ENCODE peak calls at places on chromosomes 4 and X, in four cellular contexts. V is SK-N-SH, D is K562, Z is HepG2. Y is an unnamed sample.
A peak's percentile ranks its signal among the peaks of the same experiment; 100 is the strongest.

GRCh38 chrX:8030361-8030760 is 103.1 kb upstream of the PNPLA4 start:
- DNase-seq in V (no peak), D (no peak), Z (no peak), Y (no peak)

GRCh38 chrX:32851556-32851955 is 359.8 kb downstream of the DMD start:
- DNase-seq in V (no peak), D (no peak), Z (no peak), Y (no peak)

GRCh38 chrX:46927718-46928117 is 15.5 kb downstream of the JADE3 start:
- DNase-seq in V (no peak), D (no peak), Z (no peak), Y (no peak)

GRCh38 chr4:176810481-176811249 is 17.9 kb upstream of the VEGFC start:
- DNase-seq in V (no peak), D (no peak), Z (no peak), Y (no peak)

GRCh38 chrX:86806786-86807185 is 658.5 kb downstream of the DACH2 start:
- DNase-seq in V (peak; percentile 12), D (no peak), Z (peak; percentile 6), Y (no peak)

GRCh38 chr4:76950846-76951321 is 1.3 kb downstream of the SEPTIN11 start:
- DNase-seq in V (peak; percentile 35), D (peak; percentile 41), Z (no peak), Y (no peak)

GRCh38 chr4:1168291-1169031 is 3.9 kb downstream of the SPON2 start:
- DNase-seq in V (no peak), D (no peak), Z (no peak), Y (no peak)

GRCh38 chrX:9352683-9353430 is 112.0 kb upstream of the TBL1X start:
- DNase-seq in V (no peak), D (peak; percentile 70), Z (peak; percentile 4), Y (no peak)

GRCh38 chrX:15673970-15674369 is 9.4 kb upstream of the CLTRN start:
- DNase-seq in V (no peak), D (no peak), Z (no peak), Y (no peak)

GRCh38 chr4:92021788-92022187 is 282.0 kb upstream of the GRID2 start:
- DNase-seq in V (no peak), D (no peak), Z (no peak), Y (no peak)

GRCh38 chr4:151488968-151489367 is 80.0 kb downstream of the FHIP1A start:
- DNase-seq in V (no peak), D (no peak), Z (no peak), Y (no peak)

GRCh38 chr4:19455850-19456602 is 795.7 kb upstream of the SLIT2 start:
- DNase-seq in V (no peak), D (no peak), Z (no peak), Y (peak; percentile 24)

GRCh38 chrX:39645059-39645895 is 452.5 kb downstream of the BCOR start:
- DNase-seq in V (no peak), D (peak; percentile 20), Z (no peak), Y (no peak)

GRCh38 chr4:3486556-3487270 is 23.6 kb downstream of the DOK7 start:
- DNase-seq in V (peak; percentile 64), D (no peak), Z (no peak), Y (no peak)

GRCh38 chr4:102174800-102175199 is 170.5 kb downstream of the SLC39A8 start:
- DNase-seq in V (no peak), D (no peak), Z (no peak), Y (no peak)

GRCh38 chrX:110173192-110174175 is 144.4 kb downstream of the AMMECR1 start:
- DNase-seq in V (no peak), D (no peak), Z (no peak), Y (no peak)

GRCh38 chr4:169621754-169622481 is 1.5 kb downstream of the CLCN3 start:
- DNase-seq in V (peak; percentile 22), D (peak; percentile 21), Z (peak; percentile 57), Y (no peak)

GRCh38 chrX:57607295-57608187 is 15.7 kb downstream of the ZXDB start:
- DNase-seq in V (no peak), D (no peak), Z (no peak), Y (no peak)

GRCh38 chr4:71772592-71772991 is 11.3 kb downstream of the GC start:
- DNase-seq in V (no peak), D (peak; percentile 6), Z (no peak), Y (no peak)

GRCh38 chr4:127698789-127699200 is 31.4 kb upstream of the SLC25A31 start:
- DNase-seq in V (no peak), D (no peak), Z (no peak), Y (peak; percentile 81)

GRCh38 chr4:117137143-117137542 is 51.8 kb upstream of the TRAM1L1 start:
- DNase-seq in V (no peak), D (no peak), Z (no peak), Y (peak; percentile 50)

GRCh38 chr4:109645874-109646591 is 57.2 kb downstream of the CASP6 start:
- DNase-seq in V (no peak), D (no peak), Z (no peak), Y (no peak)

GRCh38 chrX:150683536-150684146 is 9.6 kb upstream of the MTMR1 start:
- DNase-seq in V (peak; percentile 43), D (peak; percentile 40), Z (peak; percentile 26), Y (peak; percentile 12)

GRCh38 chr4:7055990-7056325 is 11.9 kb downstream of the GRPEL1 start:
- DNase-seq in V (no peak), D (no peak), Z (no peak), Y (no peak)

GRCh38 chr4:1471443-1472147 is 65.4 kb upstream of the NKX1-1 start:
- DNase-seq in V (peak; percentile 37), D (no peak), Z (no peak), Y (no peak)

GRCh38 chr4:76755756-76756155 is 142.2 kb downstream of the SOWAHB start:
- DNase-seq in V (no peak), D (no peak), Z (no peak), Y (no peak)

GRCh38 chrX:22300130-22300529 is 27.4 kb downstream of the CBLL2 start:
- DNase-seq in V (peak; percentile 19), D (no peak), Z (no peak), Y (peak; percentile 45)

GRCh38 chr4:74278490-74278889 is 29.8 kb upstream of the EPGN start:
- DNase-seq in V (no peak), D (peak; percentile 27), Z (no peak), Y (no peak)

GRCh38 chr4:189046642-189047041 is 894.0 kb upstream of the FRG1 start:
- DNase-seq in V (no peak), D (no peak), Z (no peak), Y (no peak)

GRCh38 chr4:155796031-155796430 is 37.2 kb downstream of the GUCY1B1 start:
- DNase-seq in V (peak; percentile 15), D (no peak), Z (peak; percentile 15), Y (peak; percentile 28)

GRCh38 chrX:150201841-150202240 is 161.3 kb upstream of the MAMLD1 start:
- DNase-seq in V (no peak), D (no peak), Z (no peak), Y (no peak)

GRCh38 chrX:134603806-134604700 is 54.2 kb downstream of the PLAC1 start:
- DNase-seq in V (no peak), D (no peak), Z (no peak), Y (peak; percentile 71)

GRCh38 chrX:38800981-38801845 is at the start of gene MID1IP1:
- DNase-seq in V (peak; percentile 85), D (peak; percentile 96), Z (peak; percentile 81), Y (peak; percentile 77)

GRCh38 chr4:107931775-107932321 is 499 bp downstream of the CYP2U1 start:
- DNase-seq in V (no peak), D (no peak), Z (no peak), Y (no peak)

GRCh38 chr4:189981970-189982369 is 41.3 kb downstream of the FRG1 start:
- DNase-seq in V (no peak), D (no peak), Z (no peak), Y (no peak)

GRCh38 chr4:52873861-52874343 is 11.8 kb downstream of the RASL11B start:
- DNase-seq in V (no peak), D (no peak), Z (peak; percentile 46), Y (no peak)

GRCh38 chr4:40579983-40580382 is 49.7 kb downstream of the RBM47 start:
- DNase-seq in V (no peak), D (no peak), Z (no peak), Y (no peak)
- TF ChIP-seq ELF1 in V (no peak), D (no peak), Z (no peak), Y (no peak)

GRCh38 chrX:13467243-13467642 is 102.2 kb upstream of the EGFL6 start:
- DNase-seq in V (no peak), D (no peak), Z (no peak), Y (no peak)

GRCh38 chrX:13468096-13468495 is 101.3 kb upstream of the EGFL6 start:
- DNase-seq in V (no peak), D (no peak), Z (no peak), Y (no peak)

GRCh38 chrX:13464599-13465275 is 104.7 kb upstream of the EGFL6 start:
- DNase-seq in V (no peak), D (no peak), Z (no peak), Y (no peak)

DNA sequence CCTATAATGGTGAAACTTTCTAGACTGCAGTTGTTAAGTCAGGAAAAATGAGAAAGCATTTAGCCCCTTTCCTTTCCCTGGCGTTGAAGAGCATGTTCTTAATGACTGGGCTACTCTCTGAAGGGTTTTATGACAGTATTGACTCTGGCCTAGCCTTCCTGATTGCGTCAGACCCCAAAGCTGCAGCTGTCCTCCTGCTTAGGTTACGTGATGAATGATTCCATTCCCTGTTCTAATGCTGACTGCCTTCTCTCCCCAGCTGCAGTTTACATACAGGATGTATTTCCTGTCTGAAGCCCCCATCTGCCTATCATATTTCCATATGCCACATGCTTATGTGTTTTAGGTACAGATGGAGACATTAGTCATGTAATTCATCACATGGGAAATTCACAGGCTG is 105.8 kb upstream of the EGFL6 start:
- DNase-seq in V (no peak), D (no peak), Z (no peak), Y (no peak)
- H3K9ac ChIP-seq in V (no peak overlapping the region), D (no peak overlapping the region), Z (no peak overlapping the region), Y (no peak overlapping the region)

GRCh38 chrX:79601336-79602131 is 234.4 kb upstream of the ITM2A start:
- DNase-seq in V (no peak), D (no peak), Z (no peak), Y (no peak)
- TF ChIP-seq ELF1 in V (no peak), D (no peak), Z (no peak), Y (no peak)

GRCh38 chr4:153792007-153792892 is 3.4 kb upstream of the SFRP2 start:
- DNase-seq in V (peak; percentile 82), D (peak; percentile 30), Z (no peak), Y (no peak)
- H3K9ac ChIP-seq in V (no peak overlapping the region), D (no peak overlapping the region), Z (no peak overlapping the region), Y (no peak overlapping the region)

GRCh38 chr4:144754562-144755410 is 108.8 kb downstream of the HHIP start:
- DNase-seq in V (no peak), D (no peak), Z (no peak), Y (peak; percentile 19)
- TF ChIP-seq ELF1 in V (no peak), D (no peak), Z (no peak), Y (no peak)

GRCh38 chrX:2135421-2135820 is 365.4 kb downstream of the DHRSX start:
- DNase-seq in V (no peak), D (no peak), Z (no peak), Y (no peak)
- H3K9ac ChIP-seq in V (no peak overlapping the region), D (no peak overlapping the region), Z (no peak overlapping the region), Y (no peak overlapping the region)

Y was measured in HCT116.